ENCODE peak calls at places on chromosomes 7 and 10, in nine cellular contexts. One of them, this sample, is unnamed.

GRCh38 chr10:89283988-89284475 is 17.8 kb upstream of the IFIT2 start:
- DNase-seq in A549: peak; percentile 64
- DNase-seq in tibial artery: peak; percentile 87
- DNase-seq in hepatocyte: peak; percentile 78
- DNase-seq in GM23248: peak; percentile 86
- DNase-seq in lower lobe of right lung: no peak
- DNase-seq in aorta: no peak
- DNase-seq in right cardiac atrium: peak; percentile 75
- DNase-seq in neuronal stem cell: no peak
- DNase-seq in this sample: no peak

GRCh38 chr7:4834601-4835397 is 27.0 kb downstream of the PAPOLB start:
- DNase-seq in aorta: peak; percentile 68
- DNase-seq in hepatocyte: no peak
- DNase-seq in GM23248: no peak
- DNase-seq in right cardiac atrium: no peak
- DNase-seq in A549: no peak
- DNase-seq in lower lobe of right lung: peak; percentile 46
- DNase-seq in neuronal stem cell: no peak
- DNase-seq in tibial artery: no peak
- DNase-seq in this sample: no peak

GRCh38 chr10:57494481-57494880 is 773.2 kb downstream of the IPMK start:
- DNase-seq in neuronal stem cell: no peak
- DNase-seq in lower lobe of right lung: no peak
- DNase-seq in tibial artery: no peak
- DNase-seq in hepatocyte: no peak
- DNase-seq in right cardiac atrium: no peak
- DNase-seq in aorta: no peak
- DNase-seq in A549: no peak
- DNase-seq in GM23248: no peak
- DNase-seq in this sample: no peak

GRCh38 chr7:109696723-109697122 is 1127.0 kb downstream of the DNAJB9 start:
- DNase-seq in GM23248: no peak
- DNase-seq in neuronal stem cell: no peak
- DNase-seq in lower lobe of right lung: no peak
- DNase-seq in aorta: no peak
- DNase-seq in A549: no peak
- DNase-seq in right cardiac atrium: no peak
- DNase-seq in hepatocyte: no peak
- DNase-seq in tibial artery: no peak
- DNase-seq in this sample: no peak

GRCh38 chr7:153193144-153193595 is 433.6 kb downstream of the ACTR3B start:
- DNase-seq in tibial artery: no peak
- DNase-seq in neuronal stem cell: peak; percentile 43
- DNase-seq in A549: peak; percentile 37
- DNase-seq in GM23248: peak; percentile 1
- DNase-seq in lower lobe of right lung: peak; percentile 57
- DNase-seq in hepatocyte: peak; percentile 70
- DNase-seq in right cardiac atrium: no peak
- DNase-seq in aorta: no peak
- DNase-seq in this sample: no peak

GRCh38 chr7:80412842-80413241 is 99.0 kb downstream of the GNAT3 start:
- DNase-seq in A549: no peak
- DNase-seq in aorta: no peak
- DNase-seq in GM23248: peak; percentile 72
- DNase-seq in right cardiac atrium: no peak
- DNase-seq in lower lobe of right lung: no peak
- DNase-seq in tibial artery: no peak
- DNase-seq in hepatocyte: no peak
- DNase-seq in neuronal stem cell: no peak
- DNase-seq in this sample: no peak

GRCh38 chr10:60041489-60042133 is 135.3 kb upstream of the CCDC6 start:
- DNase-seq in A549: no peak
- DNase-seq in tibial artery: no peak
- DNase-seq in aorta: no peak
- DNase-seq in right cardiac atrium: no peak
- DNase-seq in lower lobe of right lung: no peak
- DNase-seq in GM23248: no peak
- DNase-seq in neuronal stem cell: no peak
- DNase-seq in hepatocyte: no peak
- DNase-seq in this sample: no peak

GRCh38 chr10:13659887-13660544 is 73.3 kb downstream of the PRPF18 start:
- DNase-seq in GM23248: peak; percentile 77
- DNase-seq in neuronal stem cell: peak; percentile 48
- DNase-seq in A549: peak; percentile 59
- DNase-seq in hepatocyte: peak; percentile 61
- DNase-seq in right cardiac atrium: peak; percentile 80
- DNase-seq in aorta: peak; percentile 93
- DNase-seq in tibial artery: peak; percentile 80
- DNase-seq in lower lobe of right lung: peak; percentile 71
- DNase-seq in this sample: peak; percentile 63

DNA sequence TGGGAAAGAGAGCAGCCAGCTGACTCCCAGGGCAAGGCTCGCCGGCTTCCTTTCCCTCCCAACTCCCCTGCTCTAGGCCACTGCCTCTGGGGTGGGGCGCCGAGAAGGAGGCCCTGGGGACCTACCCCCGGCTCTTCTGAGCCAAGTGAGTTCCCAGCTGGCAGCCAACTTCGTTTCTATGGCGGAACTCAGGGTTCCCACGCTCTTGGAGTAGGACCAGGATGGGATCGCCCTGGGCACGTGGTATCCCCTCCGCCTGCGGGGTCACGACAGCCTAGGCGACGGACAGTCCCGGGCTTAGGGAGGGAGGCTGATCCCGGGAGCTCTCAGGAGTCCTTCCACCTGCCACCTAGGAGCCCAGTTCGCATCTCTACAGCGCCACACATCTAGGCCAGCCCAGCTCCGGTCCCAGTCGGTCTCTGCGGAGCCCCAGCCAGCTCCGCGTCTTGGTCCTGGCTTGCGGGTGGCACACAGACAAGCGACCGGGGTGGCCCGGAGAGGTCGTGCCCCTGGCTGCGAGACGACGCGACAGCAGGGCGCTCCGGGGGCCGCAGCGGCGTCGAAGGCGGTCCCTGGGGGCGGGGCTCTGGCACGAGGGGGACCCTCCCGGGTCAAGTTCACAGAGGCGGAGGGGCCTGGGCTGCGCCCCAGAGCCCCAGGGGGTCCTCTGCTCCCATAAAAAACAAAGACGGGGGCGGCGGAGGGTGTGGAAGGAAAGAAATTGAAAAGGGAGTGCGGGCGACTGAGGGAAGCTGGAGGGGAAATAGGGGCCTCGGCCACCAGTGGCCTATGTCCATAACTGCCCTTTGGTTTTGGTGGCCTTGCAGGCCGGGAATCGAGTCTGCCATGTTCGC is 20.4 kb upstream of the GATA3 start:
- DNase-seq in aorta: no peak
- DNase-seq in lower lobe of right lung: no peak
- DNase-seq in right cardiac atrium: peak; percentile 47
- DNase-seq in neuronal stem cell: peak; percentile 23
- DNase-seq in A549: no peak
- DNase-seq in tibial artery: peak; percentile 51
- DNase-seq in hepatocyte: no peak
- DNase-seq in GM23248: no peak
- DNase-seq in this sample: peak; percentile 9
- H3K4me3 ChIP-seq in aorta: no peak overlapping the region
- H3K4me3 ChIP-seq in lower lobe of right lung: peak overlapping the region; percentile 6
- H3K4me3 ChIP-seq in right cardiac atrium: peak overlapping the region; percentile 34
- H3K4me3 ChIP-seq in neuronal stem cell: no peak overlapping the region
- H3K4me3 ChIP-seq in A549: peak overlapping the region; percentile 32
- H3K4me3 ChIP-seq in tibial artery: no peak overlapping the region
- H3K4me3 ChIP-seq in hepatocyte: no peak overlapping the region
- H3K4me3 ChIP-seq in GM23248: no peak overlapping the region
- H3K4me3 ChIP-seq in this sample: no peak overlapping the region

GRCh38 chr10:62373639-62373994 is 552 bp upstream of the ZNF365 start:
- DNase-seq in hepatocyte: no peak
- DNase-seq in right cardiac atrium: no peak
- DNase-seq in neuronal stem cell: no peak
- DNase-seq in GM23248: no peak
- DNase-seq in tibial artery: no peak
- DNase-seq in lower lobe of right lung: no peak
- DNase-seq in aorta: no peak
- DNase-seq in A549: no peak
- DNase-seq in this sample: no peak

GRCh38 chr10:62376064-62377025 is 2.2 kb downstream of the ZNF365 start:
- DNase-seq in lower lobe of right lung: no peak
- DNase-seq in aorta: no peak
- DNase-seq in hepatocyte: no peak
- DNase-seq in tibial artery: no peak
- DNase-seq in A549: no peak
- DNase-seq in GM23248: no peak
- DNase-seq in neuronal stem cell: no peak
- DNase-seq in right cardiac atrium: no peak
- DNase-seq in this sample: no peak

GRCh38 chr10:62377026-62377415 is 2.9 kb downstream of the ZNF365 start:
- DNase-seq in neuronal stem cell: no peak
- DNase-seq in lower lobe of right lung: no peak
- DNase-seq in right cardiac atrium: no peak
- DNase-seq in A549: no peak
- DNase-seq in hepatocyte: no peak
- DNase-seq in aorta: no peak
- DNase-seq in tibial artery: no peak
- DNase-seq in GM23248: no peak
- DNase-seq in this sample: no peak

GRCh38 chr10:62374862-62375710 is 917 bp downstream of the ZNF365 start:
- DNase-seq in A549: no peak
- DNase-seq in GM23248: peak; percentile 32
- DNase-seq in hepatocyte: no peak
- DNase-seq in right cardiac atrium: no peak
- DNase-seq in lower lobe of right lung: no peak
- DNase-seq in aorta: no peak
- DNase-seq in tibial artery: no peak
- DNase-seq in neuronal stem cell: no peak
- DNase-seq in this sample: no peak

DNA sequence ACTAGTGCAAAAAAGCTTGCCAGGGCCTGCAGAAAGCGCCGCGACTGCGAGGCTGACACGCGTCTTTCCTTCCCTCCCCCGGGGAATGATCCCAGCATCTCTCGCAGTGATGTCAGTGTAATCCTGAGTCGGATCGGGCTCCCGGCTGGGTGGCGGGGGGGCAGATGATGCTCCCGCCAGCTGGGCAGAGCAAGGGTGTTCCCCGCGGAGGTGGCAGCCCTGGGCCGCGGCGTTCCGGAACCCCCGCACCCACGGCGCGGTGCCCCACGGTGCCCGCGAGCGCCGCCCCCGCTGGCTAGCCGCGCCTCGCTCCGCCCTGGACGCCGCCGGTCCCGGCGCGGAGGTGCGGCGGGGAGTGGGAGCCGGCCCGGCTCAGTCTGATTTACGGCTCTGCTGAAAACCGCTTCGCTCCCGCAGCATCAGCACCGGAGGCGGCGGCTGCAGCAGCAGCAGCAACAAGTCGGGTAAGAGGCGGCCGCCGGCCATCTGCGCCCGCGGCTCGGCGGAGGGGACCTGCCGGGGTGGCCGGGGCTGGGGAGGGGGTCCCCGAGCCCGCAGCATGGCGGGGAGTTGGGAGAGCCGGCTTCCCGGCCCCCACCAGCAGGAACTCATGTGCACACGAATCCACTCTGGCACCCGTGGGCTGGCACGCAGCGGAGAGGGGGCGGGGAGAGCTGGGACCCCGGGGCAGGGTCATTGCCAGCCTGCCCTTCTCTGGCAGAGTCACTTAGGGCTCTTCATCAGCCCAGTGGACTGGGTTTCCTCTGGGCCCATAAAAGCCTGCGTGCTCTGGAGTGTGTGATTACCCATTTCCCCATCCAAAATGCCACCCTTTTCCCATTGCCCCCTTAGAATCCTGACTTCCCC is at the start of gene ZNF365:
- DNase-seq in GM23248: peak; percentile 79
- DNase-seq in right cardiac atrium: peak; percentile 22
- DNase-seq in tibial artery: peak; percentile 71
- DNase-seq in aorta: peak; percentile 82
- DNase-seq in hepatocyte: peak; percentile 68
- DNase-seq in neuronal stem cell: peak; percentile 46
- DNase-seq in lower lobe of right lung: peak; percentile 48
- DNase-seq in A549: peak; percentile 37
- DNase-seq in this sample: peak; percentile 51
- H3K27ac ChIP-seq in GM23248: no peak within 1 kb of the TSS
- H3K27ac ChIP-seq in right cardiac atrium: no peak within 1 kb of the TSS
- H3K27ac ChIP-seq in tibial artery: peak within 1 kb of the TSS; percentile 73
- H3K27ac ChIP-seq in aorta: no peak within 1 kb of the TSS
- H3K27ac ChIP-seq in hepatocyte: no peak within 1 kb of the TSS
- H3K27ac ChIP-seq in neuronal stem cell: no peak within 1 kb of the TSS
- H3K27ac ChIP-seq in lower lobe of right lung: no peak within 1 kb of the TSS
- H3K27ac ChIP-seq in A549: peak within 1 kb of the TSS; percentile 88
- H3K27ac ChIP-seq in this sample: no peak within 1 kb of the TSS

GRCh38 chr10:32938554-32939061 is 19.4 kb downstream of the ITGB1 start:
- DNase-seq in neuronal stem cell: no peak
- DNase-seq in A549: no peak
- DNase-seq in aorta: no peak
- DNase-seq in tibial artery: peak; percentile 62
- DNase-seq in right cardiac atrium: peak; percentile 53
- DNase-seq in GM23248: peak; percentile 44
- DNase-seq in hepatocyte: peak; percentile 51
- DNase-seq in lower lobe of right lung: no peak
- DNase-seq in this sample: no peak
- H3K4me1 ChIP-seq in neuronal stem cell: peaks cover 18% of the 10 kb centered on the region
- H3K4me1 ChIP-seq in A549: peaks cover 100% of the 10 kb centered on the region
- H3K4me1 ChIP-seq in aorta: peaks cover 16% of the 10 kb centered on the region
- H3K4me1 ChIP-seq in tibial artery: peaks cover 64% of the 10 kb centered on the region
- H3K4me1 ChIP-seq in right cardiac atrium: peaks cover 22% of the 10 kb centered on the region
- H3K4me1 ChIP-seq in GM23248: peaks cover 86% of the 10 kb centered on the region
- H3K4me1 ChIP-seq in hepatocyte: peaks cover 16% of the 10 kb centered on the region
- H3K4me1 ChIP-seq in lower lobe of right lung: peaks cover 75% of the 10 kb centered on the region
- H3K4me1 ChIP-seq in this sample: peaks cover 23% of the 10 kb centered on the region

GRCh38 chr10:7194571-7194970 is 216.3 kb downstream of the SFMBT2 start:
- DNase-seq in tibial artery: no peak
- DNase-seq in GM23248: no peak
- DNase-seq in right cardiac atrium: no peak
- DNase-seq in lower lobe of right lung: no peak
- DNase-seq in hepatocyte: no peak
- DNase-seq in A549: no peak
- DNase-seq in neuronal stem cell: no peak
- DNase-seq in aorta: no peak
- DNase-seq in this sample: no peak

GRCh38 chr10:7192041-7192440 is 218.8 kb downstream of the SFMBT2 start:
- DNase-seq in aorta: no peak
- DNase-seq in lower lobe of right lung: no peak
- DNase-seq in neuronal stem cell: no peak
- DNase-seq in tibial artery: no peak
- DNase-seq in GM23248: no peak
- DNase-seq in hepatocyte: no peak
- DNase-seq in right cardiac atrium: no peak
- DNase-seq in A549: no peak
- DNase-seq in this sample: no peak

GRCh38 chr10:7192831-7193348 is 217.9 kb downstream of the SFMBT2 start:
- DNase-seq in right cardiac atrium: no peak
- DNase-seq in A549: no peak
- DNase-seq in GM23248: no peak
- DNase-seq in lower lobe of right lung: no peak
- DNase-seq in hepatocyte: no peak
- DNase-seq in aorta: no peak
- DNase-seq in tibial artery: no peak
- DNase-seq in neuronal stem cell: no peak
- DNase-seq in this sample: peak; percentile 80

GRCh38 chr10:7195118-7195517 is 215.7 kb downstream of the SFMBT2 start:
- DNase-seq in GM23248: no peak
- DNase-seq in neuronal stem cell: no peak
- DNase-seq in lower lobe of right lung: no peak
- DNase-seq in tibial artery: no peak
- DNase-seq in A549: no peak
- DNase-seq in hepatocyte: no peak
- DNase-seq in right cardiac atrium: no peak
- DNase-seq in aorta: no peak
- DNase-seq in this sample: no peak

DNA sequence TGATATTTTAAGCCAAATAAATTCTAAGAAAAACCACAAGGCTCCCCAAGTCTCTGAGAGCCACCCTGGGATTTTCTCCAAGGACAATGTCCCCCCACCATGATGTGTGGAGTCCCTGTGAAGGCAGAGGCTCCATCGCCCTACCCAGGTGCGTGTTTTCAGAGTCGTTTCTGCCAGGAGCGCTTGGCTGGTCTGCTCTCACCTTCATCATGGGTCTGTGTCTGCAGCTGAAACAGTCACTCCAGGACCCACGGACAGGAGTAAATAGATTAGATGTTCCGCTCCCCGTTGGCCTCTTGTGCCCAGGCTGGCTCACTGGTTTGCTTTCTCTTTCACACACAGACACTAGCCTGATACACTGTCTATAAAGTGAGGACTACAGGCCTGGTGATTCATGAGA is 217.5 kb downstream of the SFMBT2 start:
- DNase-seq in tibial artery: no peak
- DNase-seq in lower lobe of right lung: no peak
- DNase-seq in aorta: no peak
- DNase-seq in neuronal stem cell: no peak
- DNase-seq in GM23248: no peak
- DNase-seq in hepatocyte: no peak
- DNase-seq in right cardiac atrium: no peak
- DNase-seq in A549: no peak
- DNase-seq in this sample: no peak
- H3K4me3 ChIP-seq in tibial artery: no peak overlapping the region
- H3K4me3 ChIP-seq in lower lobe of right lung: no peak overlapping the region
- H3K4me3 ChIP-seq in aorta: no peak overlapping the region
- H3K4me3 ChIP-seq in neuronal stem cell: no peak overlapping the region
- H3K4me3 ChIP-seq in GM23248: no peak overlapping the region
- H3K4me3 ChIP-seq in hepatocyte: no peak overlapping the region
- H3K4me3 ChIP-seq in right cardiac atrium: no peak overlapping the region
- H3K4me3 ChIP-seq in A549: no peak overlapping the region
- H3K4me3 ChIP-seq in this sample: peak overlapping the region; percentile 29

This sample was measured in naive thymus-derived CD4-positive, alpha-beta T cell.